ENCODE peak calls at places on chromosomes 13 and 19, in seven cellular contexts. One of them, this sample, is unnamed.

GRCh38 chr19:9565900-9566705 is 18.2 kb downstream of the ZNF121 start:
- DNase-seq in H9: no peak
- DNase-seq in colonic mucosa: no peak
- DNase-seq in left ventricle myocardium inferior: no peak
- DNase-seq in breast epithelium: no peak
- DNase-seq in upper lobe of right lung: no peak
- DNase-seq in CD8-positive, alpha-beta T cell: no peak
- DNase-seq in this sample: no peak

GRCh38 chr13:94239135-94239534 is 240.3 kb downstream of the DCT start:
- DNase-seq in colonic mucosa: no peak
- DNase-seq in breast epithelium: no peak
- DNase-seq in H9: no peak
- DNase-seq in upper lobe of right lung: no peak
- DNase-seq in left ventricle myocardium inferior: no peak
- DNase-seq in CD8-positive, alpha-beta T cell: no peak
- DNase-seq in this sample: no peak

GRCh38 chr13:42101821-42102580 is 53.6 kb downstream of the DGKH start:
- DNase-seq in left ventricle myocardium inferior: peak
- DNase-seq in H9: no peak
- DNase-seq in breast epithelium: no peak
- DNase-seq in upper lobe of right lung: no peak
- DNase-seq in colonic mucosa: no peak
- DNase-seq in CD8-positive, alpha-beta T cell: no peak
- DNase-seq in this sample: no peak

GRCh38 chr13:75505327-75505726 is 23.4 kb upstream of the TBC1D4 start:
- DNase-seq in colonic mucosa: no peak
- DNase-seq in upper lobe of right lung: no peak
- DNase-seq in CD8-positive, alpha-beta T cell: no peak
- DNase-seq in left ventricle myocardium inferior: no peak
- DNase-seq in breast epithelium: no peak
- DNase-seq in H9: no peak
- DNase-seq in this sample: no peak

GRCh38 chr13:37495046-37495445 is 103.5 kb downstream of the POSTN start:
- DNase-seq in upper lobe of right lung: no peak
- DNase-seq in H9: no peak
- DNase-seq in colonic mucosa: no peak
- DNase-seq in breast epithelium: peak
- DNase-seq in left ventricle myocardium inferior: no peak
- DNase-seq in CD8-positive, alpha-beta T cell: no peak
- DNase-seq in this sample: no peak

GRCh38 chr13:25901460-25902376 is 150.1 kb downstream of the SHISA2 start:
- DNase-seq in upper lobe of right lung: no peak
- DNase-seq in CD8-positive, alpha-beta T cell: no peak
- DNase-seq in H9: no peak
- DNase-seq in breast epithelium: no peak
- DNase-seq in colonic mucosa: no peak
- DNase-seq in left ventricle myocardium inferior: no peak
- DNase-seq in this sample: peak

GRCh38 chr13:33119886-33120543 is 103.8 kb downstream of the KL start:
- DNase-seq in upper lobe of right lung: no peak
- DNase-seq in breast epithelium: peak
- DNase-seq in left ventricle myocardium inferior: no peak
- DNase-seq in colonic mucosa: no peak
- DNase-seq in H9: no peak
- DNase-seq in CD8-positive, alpha-beta T cell: no peak
- DNase-seq in this sample: peak

GRCh38 chr13:39037410-39037879 is 444 bp downstream of the PROSER1 start:
- DNase-seq in CD8-positive, alpha-beta T cell: no peak
- DNase-seq in upper lobe of right lung: no peak
- DNase-seq in left ventricle myocardium inferior: no peak
- DNase-seq in breast epithelium: peak
- DNase-seq in H9: no peak
- DNase-seq in colonic mucosa: no peak
- DNase-seq in this sample: no peak

GRCh38 chr13:96898855-96899254 is 95.4 kb downstream of the OXGR1 start:
- DNase-seq in breast epithelium: no peak
- DNase-seq in colonic mucosa: no peak
- DNase-seq in CD8-positive, alpha-beta T cell: no peak
- DNase-seq in upper lobe of right lung: no peak
- DNase-seq in H9: peak
- DNase-seq in left ventricle myocardium inferior: no peak
- DNase-seq in this sample: no peak

GRCh38 chr19:45115809-45116615 is 23.0 kb downstream of the PPP1R37 start:
- DNase-seq in breast epithelium: no peak
- DNase-seq in upper lobe of right lung: no peak
- DNase-seq in colonic mucosa: no peak
- DNase-seq in left ventricle myocardium inferior: no peak
- DNase-seq in H9: no peak
- DNase-seq in CD8-positive, alpha-beta T cell: no peak
- DNase-seq in this sample: no peak

GRCh38 chr13:95385808-95386207 is 84.6 kb upstream of the ABCC4 start:
- DNase-seq in H9: no peak
- DNase-seq in upper lobe of right lung: no peak
- DNase-seq in CD8-positive, alpha-beta T cell: no peak
- DNase-seq in left ventricle myocardium inferior: no peak
- DNase-seq in colonic mucosa: no peak
- DNase-seq in breast epithelium: no peak
- DNase-seq in this sample: no peak

GRCh38 chr13:48214519-48215121 is 18.4 kb upstream of the ITM2B start:
- DNase-seq in upper lobe of right lung: no peak
- DNase-seq in left ventricle myocardium inferior: no peak
- DNase-seq in breast epithelium: no peak
- DNase-seq in colonic mucosa: no peak
- DNase-seq in H9: no peak
- DNase-seq in CD8-positive, alpha-beta T cell: no peak
- DNase-seq in this sample: no peak

GRCh38 chr19:41546386-41546789 is 29.6 kb upstream of the CEACAM21 start:
- DNase-seq in breast epithelium: no peak
- DNase-seq in upper lobe of right lung: no peak
- DNase-seq in left ventricle myocardium inferior: no peak
- DNase-seq in colonic mucosa: no peak
- DNase-seq in CD8-positive, alpha-beta T cell: no peak
- DNase-seq in H9: no peak
- DNase-seq in this sample: no peak

GRCh38 chr19:11513946-11514345 is 8.3 kb upstream of the ZNF653 start:
- DNase-seq in CD8-positive, alpha-beta T cell: no peak
- DNase-seq in upper lobe of right lung: no peak
- DNase-seq in colonic mucosa: no peak
- DNase-seq in H9: no peak
- DNase-seq in breast epithelium: no peak
- DNase-seq in left ventricle myocardium inferior: no peak
- DNase-seq in this sample: no peak

GRCh38 chr13:77331421-77331820 is 4.5 kb upstream of the MYCBP2 start:
- DNase-seq in breast epithelium: no peak
- DNase-seq in CD8-positive, alpha-beta T cell: no peak
- DNase-seq in upper lobe of right lung: no peak
- DNase-seq in left ventricle myocardium inferior: no peak
- DNase-seq in colonic mucosa: no peak
- DNase-seq in H9: no peak
- DNase-seq in this sample: no peak

GRCh38 chr13:59477011-59477410 is 686.7 kb downstream of the DIAPH3 start:
- DNase-seq in H9: no peak
- DNase-seq in left ventricle myocardium inferior: no peak
- DNase-seq in colonic mucosa: no peak
- DNase-seq in upper lobe of right lung: no peak
- DNase-seq in breast epithelium: no peak
- DNase-seq in CD8-positive, alpha-beta T cell: no peak
- DNase-seq in this sample: no peak

GRCh38 chr19:49858591-49858985 is 7.6 kb downstream of the PTOV1 start:
- DNase-seq in colonic mucosa: no peak
- DNase-seq in breast epithelium: no peak
- DNase-seq in upper lobe of right lung: no peak
- DNase-seq in H9: no peak
- DNase-seq in left ventricle myocardium inferior: no peak
- DNase-seq in CD8-positive, alpha-beta T cell: no peak
- DNase-seq in this sample: no peak

GRCh38 chr13:24644051-24644450 is 36.2 kb upstream of the ATP12A start:
- DNase-seq in upper lobe of right lung: no peak
- DNase-seq in left ventricle myocardium inferior: no peak
- DNase-seq in CD8-positive, alpha-beta T cell: no peak
- DNase-seq in breast epithelium: no peak
- DNase-seq in H9: no peak
- DNase-seq in colonic mucosa: no peak
- DNase-seq in this sample: no peak

GRCh38 chr13:25575562-25575961 is 203.8 kb downstream of the ATP8A2 start:
- DNase-seq in H9: no peak
- DNase-seq in colonic mucosa: no peak
- DNase-seq in left ventricle myocardium inferior: no peak
- DNase-seq in CD8-positive, alpha-beta T cell: no peak
- DNase-seq in upper lobe of right lung: no peak
- DNase-seq in breast epithelium: no peak
- DNase-seq in this sample: no peak

GRCh38 chr13:77584111-77584510 is 48.6 kb downstream of the SCEL start:
- DNase-seq in CD8-positive, alpha-beta T cell: no peak
- DNase-seq in breast epithelium: peak
- DNase-seq in upper lobe of right lung: no peak
- DNase-seq in H9: no peak
- DNase-seq in left ventricle myocardium inferior: no peak
- DNase-seq in colonic mucosa: no peak
- DNase-seq in this sample: peak

GRCh38 chr13:48232420-48233096 is 448 bp upstream of the ITM2B start:
- DNase-seq in colonic mucosa: peak
- DNase-seq in CD8-positive, alpha-beta T cell: no peak
- DNase-seq in upper lobe of right lung: no peak
- DNase-seq in H9: no peak
- DNase-seq in breast epithelium: peak
- DNase-seq in left ventricle myocardium inferior: no peak
- DNase-seq in this sample: no peak

GRCh38 chr13:101190976-101191375 is 225.3 kb downstream of the NALCN start:
- DNase-seq in breast epithelium: no peak
- DNase-seq in colonic mucosa: no peak
- DNase-seq in upper lobe of right lung: no peak
- DNase-seq in H9: no peak
- DNase-seq in left ventricle myocardium inferior: no peak
- DNase-seq in CD8-positive, alpha-beta T cell: no peak
- DNase-seq in this sample: no peak

DNA sequence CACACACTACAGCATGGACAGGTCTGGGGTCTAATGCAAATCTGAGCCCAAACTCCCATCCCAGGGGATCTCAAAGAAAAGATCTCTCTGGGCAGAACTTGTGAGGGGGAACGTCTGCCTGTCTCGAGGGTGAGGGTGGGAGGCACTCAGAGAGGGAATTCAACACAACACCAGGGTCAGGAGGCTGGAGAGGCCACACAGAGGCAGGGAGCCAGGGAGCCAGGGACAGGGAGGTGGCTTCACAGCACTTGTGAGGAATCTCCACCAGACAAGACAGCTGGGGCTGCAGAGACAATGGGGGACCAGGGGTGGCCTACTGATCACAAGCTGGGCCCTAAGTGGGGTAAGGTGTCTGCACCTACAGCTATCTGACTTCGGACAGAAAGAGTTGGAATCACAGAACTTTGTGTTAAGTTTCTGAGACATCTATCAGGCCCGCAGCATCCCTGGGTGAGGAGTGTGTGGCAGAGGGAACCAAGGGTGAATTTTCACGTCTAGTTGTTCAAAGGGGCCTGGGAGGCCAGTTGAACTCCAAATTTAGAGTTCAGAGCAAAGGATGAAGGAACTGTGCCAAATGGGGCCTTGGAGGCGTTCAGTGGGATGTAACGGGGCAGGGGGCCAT is 12.7 kb upstream of the AKAP8L start:
- DNase-seq in upper lobe of right lung: no peak
- DNase-seq in colonic mucosa: no peak
- DNase-seq in CD8-positive, alpha-beta T cell: no peak
- DNase-seq in H9: no peak
- DNase-seq in left ventricle myocardium inferior: no peak
- DNase-seq in breast epithelium: no peak
- DNase-seq in this sample: no peak
- H3K27ac ChIP-seq in upper lobe of right lung: peak
- H3K27ac ChIP-seq in colonic mucosa: no peak
- H3K27ac ChIP-seq in CD8-positive, alpha-beta T cell: peak
- H3K27ac ChIP-seq in H9: no peak
- H3K27ac ChIP-seq in left ventricle myocardium inferior: peak
- H3K27ac ChIP-seq in breast epithelium: no peak
- H3K27ac ChIP-seq in this sample: peak

GRCh38 chr19:2476451-2477140 is 669 bp downstream of the GADD45B start:
- DNase-seq in H9: no peak
- DNase-seq in CD8-positive, alpha-beta T cell: peak
- DNase-seq in colonic mucosa: peak
- DNase-seq in breast epithelium: no peak
- DNase-seq in upper lobe of right lung: peak
- DNase-seq in left ventricle myocardium inferior: peak
- DNase-seq in this sample: no peak

GRCh38 chr19:2478324-2478755 is 2.4 kb downstream of the GADD45B start:
- DNase-seq in left ventricle myocardium inferior: peak
- DNase-seq in CD8-positive, alpha-beta T cell: peak
- DNase-seq in H9: no peak
- DNase-seq in upper lobe of right lung: peak
- DNase-seq in breast epithelium: peak
- DNase-seq in colonic mucosa: peak
- DNase-seq in this sample: peak

GRCh38 chr19:2475702-2476450 is at the start of gene GADD45B:
- DNase-seq in breast epithelium: peak
- DNase-seq in left ventricle myocardium inferior: peak
- DNase-seq in H9: peak
- DNase-seq in CD8-positive, alpha-beta T cell: peak
- DNase-seq in colonic mucosa: peak
- DNase-seq in upper lobe of right lung: peak
- DNase-seq in this sample: peak

GRCh38 chr19:2477732-2478191 is 1.8 kb downstream of the GADD45B start:
- DNase-seq in CD8-positive, alpha-beta T cell: no peak
- DNase-seq in colonic mucosa: peak
- DNase-seq in left ventricle myocardium inferior: no peak
- DNase-seq in H9: no peak
- DNase-seq in upper lobe of right lung: no peak
- DNase-seq in breast epithelium: no peak
- DNase-seq in this sample: no peak

GRCh38 chr19:2477141-2477710 is 1.3 kb downstream of the GADD45B start:
- DNase-seq in colonic mucosa: peak
- DNase-seq in left ventricle myocardium inferior: peak
- DNase-seq in breast epithelium: no peak
- DNase-seq in upper lobe of right lung: peak
- DNase-seq in H9: no peak
- DNase-seq in CD8-positive, alpha-beta T cell: no peak
- DNase-seq in this sample: no peak
- H3K27ac ChIP-seq in colonic mucosa: peak
- H3K27ac ChIP-seq in left ventricle myocardium inferior: peak
- H3K27ac ChIP-seq in breast epithelium: peak
- H3K27ac ChIP-seq in upper lobe of right lung: peak
- H3K27ac ChIP-seq in H9: no peak
- H3K27ac ChIP-seq in CD8-positive, alpha-beta T cell: peak
- H3K27ac ChIP-seq in this sample: peak

GRCh38 chr19:48444933-48445194 is 919 bp upstream of the GRWD1 start:
- DNase-seq in CD8-positive, alpha-beta T cell: no peak
- DNase-seq in breast epithelium: no peak
- DNase-seq in upper lobe of right lung: no peak
- DNase-seq in H9: no peak
- DNase-seq in colonic mucosa: no peak
- DNase-seq in left ventricle myocardium inferior: no peak
- DNase-seq in this sample: no peak
- H3K27ac ChIP-seq in CD8-positive, alpha-beta T cell: no peak
- H3K27ac ChIP-seq in breast epithelium: peak
- H3K27ac ChIP-seq in upper lobe of right lung: peak
- H3K27ac ChIP-seq in H9: no peak
- H3K27ac ChIP-seq in colonic mucosa: no peak
- H3K27ac ChIP-seq in left ventricle myocardium inferior: peak
- H3K27ac ChIP-seq in this sample: peak

GRCh38 chr19:57314146-57314545 is 6.1 kb upstream of the ZNF543 start:
- DNase-seq in colonic mucosa: no peak
- DNase-seq in breast epithelium: no peak
- DNase-seq in left ventricle myocardium inferior: no peak
- DNase-seq in upper lobe of right lung: no peak
- DNase-seq in CD8-positive, alpha-beta T cell: no peak
- DNase-seq in H9: no peak
- DNase-seq in this sample: no peak
- H3K27ac ChIP-seq in colonic mucosa: no peak
- H3K27ac ChIP-seq in breast epithelium: no peak
- H3K27ac ChIP-seq in left ventricle myocardium inferior: no peak
- H3K27ac ChIP-seq in upper lobe of right lung: no peak
- H3K27ac ChIP-seq in CD8-positive, alpha-beta T cell: no peak
- H3K27ac ChIP-seq in H9: no peak
- H3K27ac ChIP-seq in this sample: no peak

GRCh38 chr13:110907951-110908898 is 6.6 kb downstream of the ANKRD10 start:
- DNase-seq in CD8-positive, alpha-beta T cell: no peak
- DNase-seq in left ventricle myocardium inferior: no peak
- DNase-seq in breast epithelium: peak
- DNase-seq in colonic mucosa: peak
- DNase-seq in upper lobe of right lung: no peak
- DNase-seq in H9: peak
- DNase-seq in this sample: peak
- H3K27ac ChIP-seq in CD8-positive, alpha-beta T cell: no peak
- H3K27ac ChIP-seq in left ventricle myocardium inferior: peak
- H3K27ac ChIP-seq in breast epithelium: peak
- H3K27ac ChIP-seq in colonic mucosa: peak
- H3K27ac ChIP-seq in upper lobe of right lung: no peak
- H3K27ac ChIP-seq in H9: peak
- H3K27ac ChIP-seq in this sample: peak